ENCODE peak calls at places on chromosomes 1 and 21, in six cellular contexts. K is astrocyte of the spinal cord, H is astrocyte, A is neural progenitor cell, R is fibroblast of lung, V is heart left ventricle. B is an unnamed sample.

GRCh38 chr1:24910751-24911650 is 19.1 kb downstream of the RUNX3 start:
- DNase-seq in A (no peak), K (peak; percentile 55), V (no peak), H (peak; percentile 73), R (peak; percentile 52), B (peak; percentile 4)

GRCh38 chr1:231000201-231000600 is 21.3 kb downstream of the ARV1 start:
- DNase-seq in R (no peak), A (no peak), V (no peak), H (no peak), K (no peak), B (no peak)

GRCh38 chr1:110148961-110149360 is 1.3 kb upstream of the SLC6A17 start:
- DNase-seq in K (no peak), V (no peak), H (no peak), R (no peak), A (peak; percentile 34), B (no peak)

GRCh38 chr1:90994461-90994860 is 27.4 kb downstream of the ZNF644 start:
- DNase-seq in R (no peak), K (no peak), H (no peak), A (no peak), V (no peak), B (no peak)

GRCh38 chr1:219555802-219556201 is 57.1 kb downstream of the ZC3H11B start:
- DNase-seq in A (peak; percentile 50), V (no peak), H (peak; percentile 82), R (peak; percentile 81), K (peak; percentile 86), B (no peak)

GRCh38 chr1:96236156-96236739 is 485.3 kb upstream of the PTBP2 start:
- DNase-seq in A (peak; percentile 56), K (peak; percentile 80), R (peak; percentile 85), V (no peak), H (peak; percentile 45), B (peak; percentile 21)

GRCh38 chr1:214192825-214193643 is 87.9 kb upstream of the SMYD2 start:
- DNase-seq in K (no peak), H (no peak), A (peak; percentile 65), V (no peak), R (no peak), B (peak; percentile 18)

GRCh38 chr1:17032741-17033140 is 21.0 kb upstream of the ATP13A2 start:
- DNase-seq in R (no peak), H (no peak), V (no peak), K (no peak), A (no peak), B (no peak)

GRCh38 chr21:41803316-41803715 is 36.5 kb upstream of the RIPK4 start:
- DNase-seq in A (no peak), H (no peak), K (peak; percentile 15), V (no peak), R (no peak), B (no peak)

GRCh38 chr1:157170677-157171515 is 32.7 kb upstream of the ETV3 start:
- DNase-seq in R (peak; percentile 14), K (peak; percentile 13), H (no peak), A (peak; percentile 73), V (no peak), B (peak; percentile 76)

GRCh38 chr1:221829327-221830011 is 87.6 kb upstream of the DUSP10 start:
- DNase-seq in K (peak; percentile 95), V (no peak), R (peak; percentile 82), A (no peak), H (peak; percentile 97), B (no peak)

GRCh38 chr1:149845416-149845815 is 54.0 kb upstream of the BOLA1 start:
- DNase-seq in R (peak; percentile 3), V (no peak), H (no peak), K (no peak), A (peak; percentile 20), B (no peak)

GRCh38 chr1:115980998-115981993 is 5.0 kb downstream of the SLC22A15 start:
- DNase-seq in H (peak; percentile 9), A (peak; percentile 77), R (peak; percentile 53), V (no peak), K (peak; percentile 41), B (peak; percentile 39)

GRCh38 chr1:214683596-214683995 is 80.6 kb downstream of the CENPF start:
- DNase-seq in R (no peak), K (no peak), A (no peak), V (no peak), H (no peak), B (no peak)

GRCh38 chr1:12019858-12020509 is 686 bp downstream of the MIIP start:
- DNase-seq in A (no peak), V (no peak), R (no peak), K (no peak), H (no peak), B (no peak)

GRCh38 chr1:197920345-197921117 is 3.4 kb downstream of the LHX9 start:
- DNase-seq in H (no peak), K (no peak), V (no peak), R (no peak), A (no peak), B (no peak)

GRCh38 chr1:183052861-183053260 is 29.6 kb downstream of the LAMC1 start:
- DNase-seq in K (no peak), R (no peak), A (no peak), V (no peak), H (no peak), B (no peak)

GRCh38 chr1:16236091-16236494 is 890 bp downstream of the CPLANE2 start:
- DNase-seq in A (peak; percentile 46), V (no peak), R (no peak), H (no peak), K (peak; percentile 22), B (no peak)

GRCh38 chr1:17274186-17275170 is 25.6 kb downstream of the PADI3 start:
- DNase-seq in K (peak; percentile 34), H (no peak), R (peak; percentile 15), V (no peak), A (peak; percentile 72), B (peak; percentile 83)

GRCh38 chr21:44012474-44013379 is 618 bp downstream of the TRAPPC10 start:
- DNase-seq in R (peak; percentile 27), A (peak; percentile 92), K (no peak), H (no peak), V (peak; percentile 85), B (peak; percentile 77)
- TF ChIP-seq CTCF in R (no peak), A (peak; percentile 64), K (no peak), H (no peak), V (no peak), B (no peak)

GRCh38 chr1:58155418-58156123 is 391.0 kb downstream of the OMA1 start:
- DNase-seq in V (no peak), A (peak; percentile 81), R (peak; percentile 10), K (no peak), H (no peak), B (peak; percentile 42)
- TF ChIP-seq CTCF in V (peak; percentile 65), A (peak; percentile 86), R (peak; percentile 42), K (peak; percentile 23), H (peak; percentile 10), B (peak; percentile 58)

GRCh38 chr1:77416692-77417450 is 135.1 kb downstream of the AK5 start:
- DNase-seq in V (no peak), R (peak; percentile 39), A (peak; percentile 31), H (no peak), K (no peak), B (no peak)
- TF ChIP-seq CTCF in V (no peak), R (peak; percentile 49), A (peak; percentile 58), H (peak; percentile 37), K (peak; percentile 40), B (no peak)

GRCh38 chr21:44071359-44072104 is 35.7 kb upstream of the PWP2 start:
- DNase-seq in A (no peak), R (no peak), H (no peak), V (no peak), K (no peak), B (no peak)
- TF ChIP-seq CTCF in A (no peak), R (no peak), H (no peak), V (no peak), K (no peak), B (no peak)

GRCh38 chr1:218164111-218164929 is 120.8 kb upstream of the RRP15 start:
- DNase-seq in H (peak; percentile 4), V (peak; percentile 60), R (peak; percentile 40), K (peak; percentile 27), A (peak; percentile 90), B (peak; percentile 77)
- TF ChIP-seq CTCF in H (no peak), V (no peak), R (no peak), K (no peak), A (peak; percentile 33), B (peak; percentile 26)

DNA sequence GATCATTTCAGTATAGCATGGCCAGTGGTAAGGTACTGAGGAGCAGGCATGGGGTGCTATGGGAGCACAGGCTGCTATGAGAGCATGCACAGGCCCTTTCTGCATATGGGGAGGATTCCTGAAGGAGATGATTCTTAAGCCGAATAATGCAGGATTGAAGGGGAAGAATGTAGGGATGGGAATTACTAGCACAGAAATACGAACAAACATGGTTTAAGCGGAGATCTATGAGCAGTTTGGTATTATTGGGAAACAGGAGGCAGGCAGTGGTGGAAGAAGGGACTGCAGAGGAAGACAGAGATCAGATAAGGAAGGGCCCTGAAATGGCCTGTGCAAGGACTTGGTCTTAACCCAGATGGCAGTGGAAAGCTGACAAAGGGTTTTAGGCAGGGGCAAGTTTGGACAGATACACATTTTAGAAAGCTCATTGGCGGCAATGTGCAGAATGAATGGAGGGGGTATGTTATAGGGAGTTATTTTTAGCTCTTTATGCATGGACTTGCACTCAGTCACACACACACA is 1.7 kb downstream of the OSCP1 start:
- DNase-seq in H (no peak), K (no peak), R (no peak), A (no peak), V (no peak), B (no peak)
- TF ChIP-seq CTCF in H (no peak), K (no peak), R (no peak), A (no peak), V (no peak), B (no peak)

GRCh38 chr1:66254785-66255184 is 279.2 kb upstream of the SGIP1 start:
- DNase-seq in A (no peak), H (no peak), R (no peak), K (no peak), V (no peak), B (no peak)
- TF ChIP-seq CTCF in A (no peak), H (no peak), R (no peak), K (no peak), V (no peak), B (no peak)